ENCODE peak calls at places on chromosomes 7 and 10, in four cellular contexts. One of them, this sample, is unnamed.

GRCh38 chr10:86400705-86401587 is 34.4 kb upstream of the GRID1 start:
- DNase-seq in CD4-positive, alpha-beta memory T cell: peak; percentile 76
- DNase-seq in cardiac muscle cell: peak; percentile 59
- DNase-seq in astrocyte: peak; percentile 25
- DNase-seq in this sample: peak; percentile 67

GRCh38 chr10:26890956-26891355 is 30.2 kb upstream of the ABI1 start:
- DNase-seq in CD4-positive, alpha-beta memory T cell: peak; percentile 30
- DNase-seq in cardiac muscle cell: peak; percentile 73
- DNase-seq in astrocyte: peak; percentile 53
- DNase-seq in this sample: peak; percentile 73

GRCh38 chr10:70481831-70482530 is 3.4 kb downstream of the PALD1 start:
- DNase-seq in CD4-positive, alpha-beta memory T cell: no peak
- DNase-seq in cardiac muscle cell: peak; percentile 41
- DNase-seq in astrocyte: no peak
- DNase-seq in this sample: no peak

GRCh38 chr7:95396136-95397032 is at the start of gene PON3:
- DNase-seq in CD4-positive, alpha-beta memory T cell: peak; percentile 3
- DNase-seq in cardiac muscle cell: no peak
- DNase-seq in astrocyte: no peak
- DNase-seq in this sample: no peak

GRCh38 chr7:22576941-22577927 is 77.2 kb upstream of the STEAP1B start:
- DNase-seq in CD4-positive, alpha-beta memory T cell: no peak
- DNase-seq in cardiac muscle cell: no peak
- DNase-seq in astrocyte: peak; percentile 99
- DNase-seq in this sample: no peak

GRCh38 chr10:33334170-33334838 is at the start of gene NRP1:
- DNase-seq in CD4-positive, alpha-beta memory T cell: no peak
- DNase-seq in cardiac muscle cell: peak; percentile 49
- DNase-seq in astrocyte: no peak
- DNase-seq in this sample: no peak

GRCh38 chr7:73918926-73919693 is 58.2 kb downstream of the TMEM270 start:
- DNase-seq in CD4-positive, alpha-beta memory T cell: no peak
- DNase-seq in cardiac muscle cell: peak; percentile 23
- DNase-seq in astrocyte: no peak
- DNase-seq in this sample: no peak

GRCh38 chr7:30986738-30987137 is 23.0 kb downstream of the GHRHR start:
- DNase-seq in CD4-positive, alpha-beta memory T cell: no peak
- DNase-seq in cardiac muscle cell: no peak
- DNase-seq in astrocyte: no peak
- DNase-seq in this sample: no peak

GRCh38 chr7:43763183-43763582 is 4.7 kb downstream of the BLVRA start:
- DNase-seq in CD4-positive, alpha-beta memory T cell: no peak
- DNase-seq in cardiac muscle cell: peak; percentile 18
- DNase-seq in astrocyte: no peak
- DNase-seq in this sample: no peak

GRCh38 chr7:105916603-105917002 is 40.2 kb upstream of the ATXN7L1 start:
- DNase-seq in CD4-positive, alpha-beta memory T cell: no peak
- DNase-seq in cardiac muscle cell: no peak
- DNase-seq in astrocyte: peak; percentile 36
- DNase-seq in this sample: no peak

GRCh38 chr7:87067788-87068187 is 8.3 kb upstream of the ELAPOR2 start:
- DNase-seq in CD4-positive, alpha-beta memory T cell: no peak
- DNase-seq in cardiac muscle cell: no peak
- DNase-seq in astrocyte: no peak
- DNase-seq in this sample: no peak

GRCh38 chr7:74272305-74273038 is 16.7 kb upstream of the CLIP2 start:
- DNase-seq in CD4-positive, alpha-beta memory T cell: no peak
- DNase-seq in cardiac muscle cell: no peak
- DNase-seq in astrocyte: peak; percentile 96
- DNase-seq in this sample: peak; percentile 16

GRCh38 chr10:86255405-86256251 is 111.0 kb downstream of the GRID1 start:
- DNase-seq in CD4-positive, alpha-beta memory T cell: no peak
- DNase-seq in cardiac muscle cell: no peak
- DNase-seq in astrocyte: no peak
- DNase-seq in this sample: no peak

GRCh38 chr7:50803359-50804337 is 21.0 kb upstream of the GRB10 start:
- DNase-seq in CD4-positive, alpha-beta memory T cell: no peak
- DNase-seq in cardiac muscle cell: no peak
- DNase-seq in astrocyte: no peak
- DNase-seq in this sample: no peak

GRCh38 chr7:136957391-136957790 is 88.9 kb downstream of the CHRM2 start:
- DNase-seq in CD4-positive, alpha-beta memory T cell: no peak
- DNase-seq in cardiac muscle cell: no peak
- DNase-seq in astrocyte: peak; percentile 27
- DNase-seq in this sample: no peak

GRCh38 chr7:91416485-91416884 is 152.3 kb downstream of the FZD1 start:
- DNase-seq in CD4-positive, alpha-beta memory T cell: no peak
- DNase-seq in cardiac muscle cell: no peak
- DNase-seq in astrocyte: no peak
- DNase-seq in this sample: no peak

GRCh38 chr10:17644485-17644964 is 574 bp downstream of the STAM start:
- DNase-seq in CD4-positive, alpha-beta memory T cell: no peak
- DNase-seq in cardiac muscle cell: no peak
- DNase-seq in astrocyte: peak; percentile 26
- DNase-seq in this sample: no peak

GRCh38 chr10:17643755-17644484 is at the start of gene STAM:
- DNase-seq in CD4-positive, alpha-beta memory T cell: peak; percentile 96
- DNase-seq in cardiac muscle cell: peak; percentile 95
- DNase-seq in astrocyte: peak; percentile 85
- DNase-seq in this sample: peak; percentile 96

GRCh38 chr10:17643339-17643754 is 604 bp upstream of the STAM start:
- DNase-seq in CD4-positive, alpha-beta memory T cell: no peak
- DNase-seq in cardiac muscle cell: peak; percentile 71
- DNase-seq in astrocyte: peak; percentile 76
- DNase-seq in this sample: no peak

GRCh38 chr10:17647316-17647715 is 3.4 kb downstream of the STAM start:
- DNase-seq in CD4-positive, alpha-beta memory T cell: no peak
- DNase-seq in cardiac muscle cell: no peak
- DNase-seq in astrocyte: peak; percentile 26
- DNase-seq in this sample: no peak

DNA sequence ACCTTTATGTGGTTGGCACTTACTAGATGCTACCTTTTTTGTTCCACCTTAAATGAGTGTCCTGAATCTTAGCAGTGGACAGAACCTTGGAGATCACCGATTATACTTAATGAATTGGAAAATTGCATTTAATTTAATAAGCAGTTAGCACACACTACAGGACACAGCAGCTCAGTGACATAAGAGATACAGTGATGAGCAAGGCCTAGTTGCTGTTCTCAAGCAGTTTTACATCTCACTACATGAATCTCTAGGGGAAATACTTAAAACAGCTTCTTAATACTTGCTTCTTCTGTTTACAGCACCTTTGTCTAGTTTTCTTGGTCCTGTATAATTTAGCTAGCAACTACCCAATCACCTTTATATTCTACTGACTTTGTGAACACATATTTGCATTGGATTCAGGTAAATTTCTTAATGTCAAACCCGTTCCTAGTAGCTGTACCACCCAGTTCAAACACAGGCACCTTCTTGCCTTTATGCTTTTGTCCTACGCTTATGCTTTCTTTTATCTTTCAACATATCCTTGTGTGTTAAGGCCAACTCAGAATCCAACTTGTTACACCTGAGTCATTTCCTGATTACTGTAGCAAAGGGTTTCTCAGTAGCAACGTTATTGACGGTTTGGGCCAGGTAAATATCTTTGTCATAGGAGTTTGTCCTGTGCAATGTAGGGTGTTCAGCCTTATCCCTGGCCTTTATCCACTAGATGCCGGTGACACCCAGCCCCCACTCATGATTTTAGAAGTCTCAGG is 1.8 kb downstream of the STAM start:
- DNase-seq in CD4-positive, alpha-beta memory T cell: no peak
- DNase-seq in cardiac muscle cell: no peak
- DNase-seq in astrocyte: peak; percentile 18
- DNase-seq in this sample: peak; percentile 45
- H3K4me3 ChIP-seq in CD4-positive, alpha-beta memory T cell: no peak overlapping the region
- H3K4me3 ChIP-seq in cardiac muscle cell: peak overlapping the region; percentile 74
- H3K4me3 ChIP-seq in astrocyte: peak overlapping the region; percentile 94
- H3K4me3 ChIP-seq in this sample: peak overlapping the region; percentile 100

DNA sequence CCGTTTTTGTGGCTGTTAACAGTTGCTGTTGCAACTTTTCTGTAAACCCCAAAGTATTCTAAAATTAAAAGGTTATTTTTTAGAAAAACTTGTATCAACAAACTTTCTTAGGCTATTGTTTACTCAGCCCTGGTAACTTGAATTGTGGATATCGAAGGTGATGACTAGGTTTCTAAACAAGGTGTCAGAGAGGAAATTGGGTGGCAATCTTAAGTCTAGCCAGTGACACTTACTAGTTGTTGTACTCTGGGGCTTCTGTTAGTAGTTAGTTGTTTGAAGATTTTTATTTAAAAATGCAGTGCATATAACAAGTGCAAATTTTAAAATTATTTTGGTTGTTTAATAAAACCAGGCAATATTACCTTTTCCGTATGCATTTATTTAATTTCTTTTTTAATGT is 1.3 kb downstream of the KIF11 start:
- DNase-seq in CD4-positive, alpha-beta memory T cell: peak; percentile 22
- DNase-seq in cardiac muscle cell: no peak
- DNase-seq in astrocyte: no peak
- DNase-seq in this sample: peak; percentile 24
- H3K4me3 ChIP-seq in CD4-positive, alpha-beta memory T cell: peak overlapping the region; percentile 44
- H3K4me3 ChIP-seq in cardiac muscle cell: peak overlapping the region; percentile 93
- H3K4me3 ChIP-seq in astrocyte: peak overlapping the region; percentile 98
- H3K4me3 ChIP-seq in this sample: peak overlapping the region; percentile 99

DNA sequence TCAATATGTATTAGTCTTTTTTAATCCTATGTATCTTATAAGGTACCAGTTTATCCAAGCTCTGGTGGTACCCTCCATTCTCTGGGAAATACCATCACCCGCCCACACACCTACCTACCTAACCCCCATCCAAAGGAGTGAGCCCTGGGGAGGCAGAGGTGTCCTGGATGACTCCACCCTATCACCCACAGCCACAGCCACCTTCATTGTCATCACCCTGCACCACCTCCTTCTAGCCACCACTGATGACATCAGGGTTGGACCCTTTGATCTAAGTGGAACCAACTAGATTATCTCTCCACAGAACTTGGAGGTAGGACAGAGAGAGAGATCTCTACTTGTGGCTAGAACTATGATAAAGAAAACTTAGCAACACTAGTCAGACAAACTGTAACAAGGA is 259.4 kb downstream of the PARD3 start:
- DNase-seq in CD4-positive, alpha-beta memory T cell: no peak
- DNase-seq in cardiac muscle cell: no peak
- DNase-seq in astrocyte: no peak
- DNase-seq in this sample: no peak
- H3K4me3 ChIP-seq in CD4-positive, alpha-beta memory T cell: no peak overlapping the region
- H3K4me3 ChIP-seq in cardiac muscle cell: no peak overlapping the region
- H3K4me3 ChIP-seq in astrocyte: no peak overlapping the region
- H3K4me3 ChIP-seq in this sample: no peak overlapping the region

GRCh38 chr7:139830779-139831498 is 1.9 kb downstream of the TBXAS1 start:
- DNase-seq in CD4-positive, alpha-beta memory T cell: peak; percentile 14
- DNase-seq in cardiac muscle cell: no peak
- DNase-seq in astrocyte: no peak
- DNase-seq in this sample: no peak
- H3K4me3 ChIP-seq in CD4-positive, alpha-beta memory T cell: no peak overlapping the region
- H3K4me3 ChIP-seq in cardiac muscle cell: no peak overlapping the region
- H3K4me3 ChIP-seq in astrocyte: no peak overlapping the region
- H3K4me3 ChIP-seq in this sample: peak overlapping the region; percentile 61

GRCh38 chr10:93065675-93066543 is 5.3 kb downstream of the CYP26C1 start:
- DNase-seq in CD4-positive, alpha-beta memory T cell: no peak
- DNase-seq in cardiac muscle cell: peak; percentile 27
- DNase-seq in astrocyte: no peak
- DNase-seq in this sample: no peak

GRCh38 chr10:93063217-93063976 is 2.8 kb downstream of the CYP26C1 start:
- DNase-seq in CD4-positive, alpha-beta memory T cell: no peak
- DNase-seq in cardiac muscle cell: no peak
- DNase-seq in astrocyte: no peak
- DNase-seq in this sample: no peak

GRCh38 chr10:93064874-93065660 is 4.5 kb downstream of the CYP26C1 start:
- DNase-seq in CD4-positive, alpha-beta memory T cell: no peak
- DNase-seq in cardiac muscle cell: no peak
- DNase-seq in astrocyte: no peak
- DNase-seq in this sample: no peak

GRCh38 chr10:93062499-93063216 is 2.1 kb downstream of the CYP26C1 start:
- DNase-seq in CD4-positive, alpha-beta memory T cell: peak; percentile 41
- DNase-seq in cardiac muscle cell: peak; percentile 75
- DNase-seq in astrocyte: peak; percentile 28
- DNase-seq in this sample: peak; percentile 69

GRCh38 chr10:93063977-93064660 is 3.5 kb downstream of the CYP26C1 start:
- DNase-seq in CD4-positive, alpha-beta memory T cell: no peak
- DNase-seq in cardiac muscle cell: no peak
- DNase-seq in astrocyte: no peak
- DNase-seq in this sample: no peak
- H3K4me3 ChIP-seq in CD4-positive, alpha-beta memory T cell: no peak overlapping the region
- H3K4me3 ChIP-seq in cardiac muscle cell: no peak overlapping the region
- H3K4me3 ChIP-seq in astrocyte: no peak overlapping the region
- H3K4me3 ChIP-seq in this sample: no peak overlapping the region

GRCh38 chr7:111409714-111410422 is 152.4 kb downstream of the IMMP2L start:
- DNase-seq in CD4-positive, alpha-beta memory T cell: no peak
- DNase-seq in cardiac muscle cell: no peak
- DNase-seq in astrocyte: peak; percentile 71
- DNase-seq in this sample: no peak
- H3K4me3 ChIP-seq in CD4-positive, alpha-beta memory T cell: no peak overlapping the region
- H3K4me3 ChIP-seq in cardiac muscle cell: no peak overlapping the region
- H3K4me3 ChIP-seq in astrocyte: no peak overlapping the region
- H3K4me3 ChIP-seq in this sample: no peak overlapping the region

DNA sequence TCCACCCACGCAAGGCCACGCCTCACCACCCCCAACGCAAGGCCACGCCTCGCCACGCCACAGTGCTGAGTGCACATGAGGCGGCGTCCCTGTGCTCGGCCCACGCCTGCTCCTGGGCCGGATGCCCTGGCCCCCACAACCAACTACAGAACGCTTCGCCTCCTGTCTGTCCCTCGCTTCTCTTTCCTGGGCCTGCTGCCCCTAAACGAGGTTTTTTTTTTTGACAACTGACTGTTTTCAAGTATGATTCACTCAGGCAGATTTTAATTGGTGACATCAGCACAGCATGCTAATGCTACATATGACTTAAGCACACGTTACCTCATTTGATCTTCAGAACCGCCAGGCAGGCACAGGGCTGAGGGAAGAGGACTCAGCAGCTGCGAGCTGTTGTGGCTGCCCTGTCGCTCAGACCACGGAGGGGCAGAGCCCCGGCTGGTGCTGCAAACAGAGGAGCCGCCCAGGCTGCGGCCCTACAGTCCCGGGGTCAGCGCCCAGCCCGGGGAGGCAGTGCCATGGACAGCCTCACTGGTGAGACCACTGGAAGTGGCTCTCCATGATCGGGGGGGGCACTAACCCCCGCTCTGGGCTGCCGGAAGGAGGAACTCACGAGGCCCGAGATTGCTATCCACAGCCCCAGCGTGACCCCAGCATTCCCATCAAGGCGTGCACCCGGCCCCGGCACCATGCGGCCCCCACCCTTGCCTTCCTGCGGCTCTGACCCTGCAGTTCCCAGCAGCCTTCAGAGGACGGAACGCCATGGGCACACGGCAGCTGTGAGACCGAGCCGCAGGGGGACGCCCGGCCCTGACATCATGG is 212.8 kb downstream of the MAD1L1 start:
- DNase-seq in CD4-positive, alpha-beta memory T cell: peak; percentile 45
- DNase-seq in cardiac muscle cell: no peak
- DNase-seq in astrocyte: peak; percentile 93
- DNase-seq in this sample: peak; percentile 63
- H3K4me3 ChIP-seq in CD4-positive, alpha-beta memory T cell: no peak overlapping the region
- H3K4me3 ChIP-seq in cardiac muscle cell: no peak overlapping the region
- H3K4me3 ChIP-seq in astrocyte: no peak overlapping the region
- H3K4me3 ChIP-seq in this sample: no peak overlapping the region